ENCODE peak calls at places on chromosomes 16 and 17, in ten cellular contexts. I is left ventricle myocardium inferior, S is AG08395, R is amygdala, L is T47D, A is M059J, Q is AG08396, F is epithelial cell of proximal tubule, V is memory B cell, W is mesothelial cell of epicardium. O is an unnamed sample.

GRCh38 chr16:68510775-68511174 is 28.3 kb upstream of the ZFP90 start:
- DNase-seq in I (no peak), S (no peak), R (no peak), L (no peak), A (no peak), Q (no peak), F (no peak), V (no peak), W (no peak), O (no peak)

GRCh38 chr16:78761427-78761826 is 662.0 kb downstream of the WWOX start:
- DNase-seq in I (no peak), S (no peak), R (no peak), L (no peak), A (no peak), Q (no peak), F (no peak), V (no peak), W (no peak), O (no peak)

GRCh38 chr17:50461550-50462132 is 7.0 kb downstream of the CHAD start:
- DNase-seq in I (no peak), S (no peak), R (no peak), L (no peak), A (no peak), Q (no peak), F (no peak), V (no peak), W (no peak), O (no peak)

GRCh38 chr17:65061621-65062020 is 5.1 kb upstream of the GNA13 start:
- DNase-seq in I (no peak), S (no peak), R (no peak), L (no peak), A (no peak), Q (no peak), F (no peak), V (no peak), W (no peak), O (no peak)

GRCh38 chr16:58264961-58265479 is 29.8 kb downstream of the PRSS54 start:
- DNase-seq in I (no peak), S (peak), R (no peak), L (no peak), A (peak), Q (peak), F (peak), V (no peak), W (no peak), O (peak)

GRCh38 chr16:22970191-22970845 is 156.4 kb downstream of the HS3ST2 start:
- DNase-seq in I (no peak), S (no peak), R (no peak), L (no peak), A (no peak), Q (no peak), F (no peak), V (no peak), W (no peak), O (no peak)

GRCh38 chr17:57762375-57762916 is 17.3 kb upstream of the CCDC182 start:
- DNase-seq in I (no peak), S (no peak), R (no peak), L (no peak), A (no peak), Q (no peak), F (no peak), V (no peak), W (no peak), O (no peak)

GRCh38 chr17:17729620-17730249 is 48.5 kb downstream of the RAI1 start:
- DNase-seq in I (no peak), S (no peak), R (peak), L (peak), A (no peak), Q (no peak), F (no peak), V (peak), W (no peak), O (no peak)

GRCh38 chr16:53848277-53848942 is 144.5 kb downstream of the FTO start:
- DNase-seq in I (no peak), S (no peak), R (no peak), L (no peak), A (no peak), Q (no peak), F (no peak), V (no peak), W (no peak), O (no peak)

GRCh38 chr16:28309811-28310311 is 17.5 kb downstream of the SBK1 start:
- DNase-seq in I (peak), S (no peak), R (no peak), L (no peak), A (no peak), Q (no peak), F (no peak), V (no peak), W (no peak), O (no peak)

GRCh38 chr17:80146121-80147034 is 550 bp downstream of the EIF4A3 start:
- DNase-seq in I (no peak), S (no peak), R (no peak), L (no peak), A (peak), Q (peak), F (no peak), V (no peak), W (peak), O (no peak)

GRCh38 chr17:74979408-74980146 is 7.0 kb upstream of the HID1 start:
- DNase-seq in I (no peak), S (no peak), R (no peak), L (no peak), A (no peak), Q (no peak), F (no peak), V (no peak), W (no peak), O (no peak)

GRCh38 chr17:46118969-46119368 is 74.3 kb downstream of the KANSL1 start:
- DNase-seq in I (no peak), S (no peak), R (no peak), L (no peak), A (no peak), Q (no peak), F (no peak), V (no peak), W (no peak), O (no peak)

GRCh38 chr17:68302666-68303065 is 11.4 kb downstream of the ARSG start:
- DNase-seq in I (no peak), S (no peak), R (no peak), L (peak), A (no peak), Q (no peak), F (no peak), V (no peak), W (no peak), O (no peak)

GRCh38 chr17:66978514-66979061 is 14.1 kb downstream of the CACNG4 start:
- DNase-seq in I (peak), S (no peak), R (peak), L (no peak), A (no peak), Q (no peak), F (no peak), V (no peak), W (no peak), O (peak)

GRCh38 chr16:88719267-88719932 is 13.1 kb downstream of the CTU2 start:
- DNase-seq in I (peak), S (no peak), R (peak), L (no peak), A (no peak), Q (no peak), F (no peak), V (no peak), W (no peak), O (no peak)

GRCh38 chr17:39517224-39517623 is 55.9 kb downstream of the CDK12 start:
- DNase-seq in I (no peak), S (no peak), R (no peak), L (no peak), A (peak), Q (no peak), F (peak), V (no peak), W (no peak), O (no peak)

GRCh38 chr17:29784661-29785060 is 145.4 kb downstream of the SSH2 start:
- DNase-seq in I (no peak), S (peak), R (no peak), L (no peak), A (peak), Q (no peak), F (no peak), V (no peak), W (no peak), O (no peak)

GRCh38 chr16:11361751-11362742 is 16.8 kb downstream of the RMI2 start:
- DNase-seq in I (no peak), S (no peak), R (no peak), L (no peak), A (peak), Q (no peak), F (no peak), V (no peak), W (no peak), O (no peak)

GRCh38 chr16:86038923-86039310 is 140.0 kb downstream of the IRF8 start:
- DNase-seq in I (no peak), S (no peak), R (no peak), L (no peak), A (peak), Q (no peak), F (no peak), V (no peak), W (no peak), O (no peak)

GRCh38 chr16:23373436-23374219 is 71.5 kb downstream of the SCNN1B start:
- DNase-seq in I (no peak), S (no peak), R (no peak), L (no peak), A (peak), Q (no peak), F (no peak), V (no peak), W (no peak), O (no peak)

GRCh38 chr16:83878838-83879237 is 20.1 kb upstream of the MLYCD start:
- DNase-seq in I (no peak), S (peak), R (no peak), L (peak), A (peak), Q (peak), F (no peak), V (no peak), W (no peak), O (no peak)

GRCh38 chr16:70754874-70755600 is 45.9 kb downstream of the VAC14 start:
- DNase-seq in I (no peak), S (no peak), R (peak), L (no peak), A (no peak), Q (no peak), F (no peak), V (no peak), W (no peak), O (no peak)

GRCh38 chr16:988465-989353 is 7.1 kb downstream of the SOX8 start:
- DNase-seq in I (no peak), S (no peak), R (peak), L (no peak), A (no peak), Q (no peak), F (no peak), V (no peak), W (no peak), O (no peak)

GRCh38 chr17:6381052-6381451 is 53.9 kb downstream of the AIPL1 start:
- DNase-seq in I (no peak), S (peak), R (no peak), L (no peak), A (peak), Q (no peak), F (no peak), V (no peak), W (no peak), O (no peak)

GRCh38 chr17:75327757-75328156 is 38.5 kb upstream of the SLC25A19 start:
- DNase-seq in I (no peak), S (no peak), R (no peak), L (no peak), A (no peak), Q (no peak), F (no peak), V (no peak), W (no peak), O (no peak)

O was measured in adrenal gland.